ENCODE peak calls at places on chromosomes 3 and 15, in four cellular contexts. F, E, I and X are unnamed samples.

GRCh38 chr3:114441386-114441785 is 147.6 kb downstream of the TIGIT start:
- DNase-seq in F (no peak), E (no peak), I (no peak), X (no peak)

GRCh38 chr3:35932995-35933394 is 293.7 kb downstream of the ARPP21 start:
- DNase-seq in F (peak), E (no peak), I (no peak), X (no peak)

GRCh38 chr3:72998489-72998888 is 1.9 kb downstream of the PPP4R2 start:
- DNase-seq in F (no peak), E (no peak), I (no peak), X (no peak)

GRCh38 chr3:158522737-158523136 is 48.3 kb upstream of the MLF1 start:
- DNase-seq in F (peak), E (no peak), I (no peak), X (no peak)

GRCh38 chr3:54756330-54756731 is 171.5 kb downstream of the LRTM1 start:
- DNase-seq in F (peak), E (no peak), I (no peak), X (no peak)

GRCh38 chr3:60841355-60841754 is 409.9 kb downstream of the FHIT start:
- DNase-seq in F (no peak), E (no peak), I (no peak), X (no peak)

GRCh38 chr3:132569580-132569979 is 27.5 kb upstream of the ACKR4 start:
- DNase-seq in F (peak), E (no peak), I (no peak), X (no peak)

GRCh38 chr15:99244306-99244705 is 5.1 kb downstream of the TTC23 start:
- DNase-seq in F (no peak), E (no peak), I (no peak), X (no peak)

GRCh38 chr3:108804956-108805355 is 17.6 kb upstream of the TRAT1 start:
- DNase-seq in F (no peak), E (no peak), I (no peak), X (no peak)

GRCh38 chr3:59235221-59236012 is 185.6 kb upstream of the CFAP20DC start:
- DNase-seq in F (no peak), E (no peak), I (peak), X (no peak)

GRCh38 chr15:41566121-41566885 is 7.3 kb downstream of the TYRO3 start:
- DNase-seq in F (no peak), E (no peak), I (no peak), X (no peak)